ENCODE peak calls at places on chromosome 11, in seven cellular contexts. M is neural crest cell, R is MCF 10A, G is adrenal gland, D is mammary epithelial cell, T is cardiac fibroblast, Y is mesothelial cell of epicardium. H is an unnamed sample.

GRCh38 chr11:2376751-2377451 is at the start of gene CD81:
- DNase-seq in M (peak), R (peak), G (peak), D (no peak), T (peak), Y (peak), H (peak)

GRCh38 chr11:57482782-57483569 is 22.6 kb downstream of the RTN4RL2 start:
- DNase-seq in M (peak), R (no peak), G (no peak), D (no peak), T (peak), Y (peak), H (peak)

GRCh38 chr11:108565653-108566052 is 27.9 kb downstream of the EXPH5 start:
- DNase-seq in M (no peak), R (no peak), G (no peak), D (no peak), T (no peak), Y (no peak), H (no peak)

GRCh38 chr11:13073119-13073981 is 64.2 kb downstream of the RASSF10 start:
- DNase-seq in M (no peak), R (peak), G (no peak), D (peak), T (peak), Y (no peak), H (no peak)

GRCh38 chr11:117837791-117838190 is 13.2 kb upstream of the FXYD2 start:
- DNase-seq in M (no peak), R (no peak), G (no peak), D (no peak), T (no peak), Y (no peak), H (no peak)

GRCh38 chr11:134385171-134385570 is 26.9 kb downstream of the B3GAT1 start:
- DNase-seq in M (no peak), R (no peak), G (no peak), D (no peak), T (no peak), Y (no peak), H (no peak)

GRCh38 chr11:36449566-36450390 is 60.3 kb downstream of the TRAF6 start:
- DNase-seq in M (no peak), R (no peak), G (no peak), D (no peak), T (peak), Y (no peak), H (no peak)

GRCh38 chr11:132052904-132053303 is 682.5 kb downstream of the NTM start:
- DNase-seq in M (no peak), R (no peak), G (no peak), D (no peak), T (no peak), Y (no peak), H (no peak)

GRCh38 chr11:8826145-8826786 is 84.7 kb upstream of the AKIP1 start:
- DNase-seq in M (no peak), R (peak), G (no peak), D (no peak), T (peak), Y (no peak), H (no peak)

DNA sequence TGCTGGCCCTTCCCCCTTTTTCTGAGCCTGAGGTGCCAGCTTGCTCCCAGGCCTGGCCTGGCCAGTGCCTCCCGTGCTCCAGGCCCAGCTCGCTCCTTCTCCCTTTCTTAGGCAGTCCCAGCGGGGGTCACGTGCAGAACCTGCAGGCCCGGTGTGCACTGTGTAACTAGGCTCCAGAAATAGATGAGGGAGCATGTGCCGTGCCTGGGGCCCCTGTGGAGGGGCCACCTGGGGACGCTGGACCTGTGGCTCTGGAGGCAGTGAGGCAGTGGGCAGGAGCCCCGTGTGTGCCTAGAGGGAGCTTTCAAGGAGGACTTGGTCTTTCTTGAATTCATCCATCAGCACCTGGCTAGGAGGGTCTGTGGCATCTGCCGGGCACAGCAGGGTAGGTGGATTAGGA is 11.5 kb downstream of the PTDSS2 start:
- DNase-seq in M (no peak), R (no peak), G (no peak), D (no peak), T (no peak), Y (no peak), H (no peak)
- TF ChIP-seq CTCF in M (no peak), R (no peak), G (no peak), D (no peak), T (no peak), Y (no peak), H (no peak)

GRCh38 chr11:31240340-31240904 is 129.1 kb downstream of the DCDC1 start:
- DNase-seq in M (peak), R (peak), G (peak), D (peak), T (peak), Y (no peak), H (no peak)

GRCh38 chr11:31233425-31233824 is 136.1 kb downstream of the DCDC1 start:
- DNase-seq in M (no peak), R (peak), G (no peak), D (peak), T (peak), Y (no peak), H (no peak)

GRCh38 chr11:31237819-31238771 is 131.4 kb downstream of the DCDC1 start:
- DNase-seq in M (peak), R (peak), G (no peak), D (peak), T (peak), Y (no peak), H (no peak)

GRCh38 chr11:31236052-31236652 is 133.4 kb downstream of the DCDC1 start:
- DNase-seq in M (no peak), R (peak), G (no peak), D (peak), T (peak), Y (no peak), H (no peak)
- TF ChIP-seq CTCF in M (peak), R (peak), G (no peak), D (peak), T (peak), Y (no peak), H (peak)

GRCh38 chr11:73359930-73360742 is 16.1 kb upstream of the RELT start:
- DNase-seq in M (peak), R (peak), G (no peak), D (no peak), T (peak), Y (no peak), H (peak)

GRCh38 chr11:73363147-73363546 is 13.1 kb upstream of the RELT start:
- DNase-seq in M (no peak), R (no peak), G (no peak), D (no peak), T (no peak), Y (no peak), H (no peak)

GRCh38 chr11:73359341-73359740 is 16.9 kb upstream of the RELT start:
- DNase-seq in M (no peak), R (no peak), G (peak), D (peak), T (peak), Y (no peak), H (no peak)

GRCh38 chr11:73361953-73362776 is 14.0 kb upstream of the RELT start:
- DNase-seq in M (no peak), R (no peak), G (no peak), D (no peak), T (no peak), Y (no peak), H (no peak)

GRCh38 chr11:73360743-73361369 is 15.3 kb upstream of the RELT start:
- DNase-seq in M (no peak), R (no peak), G (no peak), D (no peak), T (no peak), Y (no peak), H (no peak)
- TF ChIP-seq CTCF in M (no peak), R (no peak), G (no peak), D (no peak), T (no peak), Y (no peak), H (no peak)

DNA sequence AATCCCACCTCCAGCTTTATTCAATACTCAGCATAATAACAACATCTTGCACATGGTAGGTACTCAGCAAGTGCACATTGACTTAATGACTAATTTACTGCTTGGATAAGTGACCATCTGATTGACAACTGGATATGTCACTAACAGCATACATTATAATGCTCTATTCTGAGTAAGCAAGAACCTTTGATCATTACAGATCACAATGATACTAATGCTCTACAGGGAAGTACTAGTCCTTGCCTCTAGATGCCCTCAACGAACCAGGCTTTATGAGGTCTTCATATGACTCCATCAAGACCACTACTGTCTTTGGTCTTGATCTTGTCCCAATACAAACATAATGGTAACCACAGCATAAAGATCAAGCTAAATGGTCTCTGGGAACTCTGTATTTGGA is 167.6 kb upstream of the MTMR2 start:
- DNase-seq in M (no peak), R (peak), G (no peak), D (no peak), T (no peak), Y (no peak), H (no peak)
- TF ChIP-seq CTCF in M (no peak), R (no peak), G (no peak), D (no peak), T (no peak), Y (no peak), H (peak)

GRCh38 chr11:73402834-73403185 is 26.6 kb downstream of the RELT start:
- DNase-seq in M (no peak), R (peak), G (no peak), D (no peak), T (peak), Y (no peak), H (peak)
- TF ChIP-seq CTCF in M (peak), R (peak), G (no peak), D (no peak), T (peak), Y (no peak), H (peak)

GRCh38 chr11:77557553-77557952 is 32.2 kb upstream of the AQP11 start:
- DNase-seq in M (no peak), R (peak), G (no peak), D (no peak), T (no peak), Y (no peak), H (no peak)
- TF ChIP-seq CTCF in M (peak), R (peak), G (no peak), D (peak), T (no peak), Y (no peak), H (peak)

GRCh38 chr11:18776324-18776723 is 15.3 kb downstream of the PTPN5 start:
- DNase-seq in M (no peak), R (no peak), G (no peak), D (no peak), T (no peak), Y (no peak), H (no peak)

GRCh38 chr11:18773681-18774080 is 17.9 kb downstream of the PTPN5 start:
- DNase-seq in M (no peak), R (no peak), G (no peak), D (no peak), T (no peak), Y (no peak), H (no peak)

GRCh38 chr11:18774801-18775200 is 16.8 kb downstream of the PTPN5 start:
- DNase-seq in M (no peak), R (no peak), G (no peak), D (no peak), T (no peak), Y (no peak), H (no peak)

GRCh38 chr11:18773104-18773503 is 18.5 kb downstream of the PTPN5 start:
- DNase-seq in M (no peak), R (no peak), G (no peak), D (no peak), T (no peak), Y (no peak), H (no peak)

DNA sequence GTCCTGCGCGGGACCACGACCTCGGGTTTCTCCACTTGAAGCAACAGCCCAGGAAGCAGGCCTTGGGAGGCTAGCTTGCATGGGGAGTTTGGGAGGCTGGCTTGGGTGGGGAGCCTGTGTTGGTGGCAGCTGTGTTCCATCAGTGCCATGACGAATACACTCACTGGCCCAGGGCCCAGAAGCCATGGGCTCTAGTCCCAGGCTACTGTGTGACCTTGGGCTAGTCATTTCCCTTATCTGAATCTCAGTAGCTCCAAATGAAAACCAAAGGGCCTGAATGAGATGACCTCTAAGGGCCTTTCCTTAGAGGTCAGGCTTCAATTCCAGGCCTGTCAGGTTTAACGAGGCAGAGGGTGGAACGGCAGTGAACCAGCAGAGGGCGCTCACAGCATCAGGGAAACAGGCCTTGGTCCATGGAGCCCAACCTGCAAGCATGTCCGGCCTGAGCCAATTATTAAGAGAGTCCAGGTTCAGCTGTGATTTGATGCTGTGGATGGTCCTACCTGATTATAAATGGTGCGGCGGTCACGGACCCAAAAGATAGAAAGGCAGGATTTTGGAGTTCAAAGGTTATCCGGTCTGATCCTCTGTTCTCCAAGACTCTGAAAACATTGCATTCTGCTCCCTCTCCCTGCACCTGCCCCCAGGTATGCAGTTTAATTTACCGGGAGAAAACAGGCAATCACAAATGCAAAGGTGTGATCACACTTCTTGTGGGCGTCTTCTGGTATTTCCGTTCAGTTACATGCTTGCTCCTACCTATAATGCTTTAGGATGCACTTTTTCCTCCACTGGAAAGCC is 15.9 kb downstream of the PTPN5 start:
- DNase-seq in M (peak), R (peak), G (peak), D (peak), T (peak), Y (peak), H (peak)
- TF ChIP-seq CTCF in M (peak), R (peak), G (peak), D (peak), T (peak), Y (peak), H (peak)

DNA sequence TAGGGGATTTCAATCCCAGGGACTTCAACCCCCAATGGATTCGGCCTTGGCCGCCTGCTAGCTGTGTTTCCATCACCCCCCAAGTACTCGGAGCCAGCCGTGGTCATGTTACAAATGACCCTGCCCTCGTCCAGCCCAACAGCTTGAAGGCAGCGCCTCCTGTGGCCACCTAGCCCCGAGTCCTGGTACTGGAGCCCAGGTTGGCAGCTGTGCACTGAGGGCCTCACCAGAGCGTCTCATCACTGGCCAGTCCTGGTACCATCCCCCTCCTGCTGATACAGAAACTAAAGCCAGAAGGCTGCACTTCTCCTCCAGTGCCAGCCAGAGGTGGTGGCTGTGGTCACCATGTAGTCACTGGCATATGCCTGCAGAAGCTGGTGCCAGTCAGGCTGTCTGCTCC is 44.9 kb upstream of the FADD start:
- DNase-seq in M (peak), R (peak), G (no peak), D (no peak), T (peak), Y (no peak), H (no peak)
- TF ChIP-seq CTCF in M (peak), R (peak), G (peak), D (no peak), T (peak), Y (no peak), H (peak)

DNA sequence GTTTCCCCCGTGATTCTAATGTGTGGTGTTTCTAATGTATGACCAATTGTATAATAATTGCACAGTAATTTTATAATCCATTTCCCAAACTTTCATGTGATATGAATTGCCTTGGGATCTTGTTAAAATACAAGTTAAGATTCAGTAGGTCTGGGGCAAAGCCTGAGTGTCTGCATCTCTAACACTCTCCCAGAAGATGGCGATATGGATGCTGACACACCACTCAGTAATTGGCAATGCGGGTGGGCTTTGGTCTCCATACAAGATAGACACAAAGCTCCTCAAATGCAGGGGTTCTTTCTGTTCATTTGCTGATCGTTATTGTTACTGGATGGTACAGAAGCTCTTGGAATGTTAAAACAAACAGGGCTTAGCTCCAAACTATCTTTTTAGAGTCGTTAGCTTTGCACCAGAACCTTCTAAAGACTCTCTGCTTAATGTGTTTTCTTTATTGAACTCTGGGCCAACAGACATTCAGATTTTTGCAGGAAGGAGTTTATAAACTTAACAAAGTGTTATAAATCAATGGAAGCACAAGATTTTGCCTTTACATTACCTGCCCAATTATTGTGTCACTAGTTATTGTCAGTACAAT is 45.4 kb upstream of the ANO3 start:
- DNase-seq in M (peak), R (peak), G (no peak), D (peak), T (peak), Y (no peak), H (no peak)
- TF ChIP-seq CTCF in M (peak), R (peak), G (no peak), D (peak), T (peak), Y (no peak), H (peak)